ENCODE peak calls at places on chromosomes 6 and 20, in five cellular contexts. I is CD8-positive, alpha-beta T cell; P is heart left ventricle; S is spleen; U is stomach. G is an unnamed sample. For H3K27me3, the result is how much of the 10 kb centered on the place peaks cover.

GRCh38 chr6:53220605-53221004 is 72.0 kb upstream of the GCM1 start:
- DNase-seq in S (no peak), U (no peak), I (no peak), P (no peak), G (no peak)

GRCh38 chr6:17393335-17394191 is at the start of gene CAP2:
- DNase-seq in P (peak), S (no peak), U (peak), I (no peak), G (peak)

GRCh38 chr20:208937-209566 is 18.0 kb upstream of the DEFB129 start:
- DNase-seq in U (no peak), I (no peak), S (no peak), P (no peak), G (peak)

GRCh38 chr6:66328181-66328580 is 621.2 kb upstream of the EYS start:
- DNase-seq in U (no peak), S (no peak), I (no peak), P (no peak), G (no peak)

GRCh38 chr20:45390931-45391330 is 12.8 kb upstream of the TP53TG5 start:
- DNase-seq in I (no peak), U (no peak), S (no peak), P (no peak), G (no peak)

GRCh38 chr6:138765896-138766487 is 7.6 kb upstream of the CCDC28A start:
- DNase-seq in P (no peak), U (no peak), I (no peak), S (no peak), G (peak)

GRCh38 chr6:139370047-139370706 is 4.3 kb downstream of the CITED2 start:
- DNase-seq in I (no peak), S (no peak), P (no peak), U (no peak), G (no peak)

GRCh38 chr6:101826259-101826658 is 432.8 kb downstream of the GRIK2 start:
- DNase-seq in P (no peak), S (no peak), I (no peak), U (no peak), G (no peak)

GRCh38 chr6:149884215-149884614 is 13.7 kb downstream of the RAET1E start:
- DNase-seq in U (peak), S (no peak), I (no peak), P (no peak), G (no peak)

GRCh38 chr6:96391776-96392175 is 129.8 kb upstream of the UFL1 start:
- DNase-seq in I (no peak), P (no peak), U (peak), S (no peak), G (no peak)

GRCh38 chr6:137269347-137269746 is 50.2 kb upstream of the IFNGR1 start:
- DNase-seq in P (no peak), I (no peak), S (no peak), U (no peak), G (no peak)

GRCh38 chr6:70538364-70538763 is 28.4 kb upstream of the SDHAF4 start:
- DNase-seq in I (no peak), U (no peak), P (no peak), S (no peak), G (no peak)

GRCh38 chr20:50272413-50273120 is 81.9 kb downstream of the CEBPB start:
- DNase-seq in I (no peak), P (no peak), U (no peak), S (no peak), G (peak)

GRCh38 chr20:47546184-47547033 is 44.7 kb downstream of the NCOA3 start:
- DNase-seq in P (no peak), I (no peak), U (no peak), S (no peak), G (no peak)

GRCh38 chr20:24506146-24506545 is 36.7 kb downstream of the SYNDIG1 start:
- DNase-seq in U (no peak), P (no peak), S (no peak), I (no peak), G (no peak)

GRCh38 chr6:166488081-166488685 is 98.3 kb downstream of the RAMACL start:
- DNase-seq in P (peak), I (peak), S (peak), U (peak), G (no peak)

GRCh38 chr6:26121141-26122004 is 34.1 kb downstream of the HFE start:
- DNase-seq in U (no peak), S (no peak), I (no peak), P (no peak), G (no peak)

GRCh38 chr6:164106345-164106769 is 691.8 kb downstream of the QKI start:
- DNase-seq in I (no peak), U (no peak), S (no peak), P (peak), G (no peak)

GRCh38 chr6:157861814-157862213 is 38.8 kb downstream of the SNX9 start:
- DNase-seq in S (no peak), I (no peak), P (no peak), U (no peak), G (no peak)

DNA sequence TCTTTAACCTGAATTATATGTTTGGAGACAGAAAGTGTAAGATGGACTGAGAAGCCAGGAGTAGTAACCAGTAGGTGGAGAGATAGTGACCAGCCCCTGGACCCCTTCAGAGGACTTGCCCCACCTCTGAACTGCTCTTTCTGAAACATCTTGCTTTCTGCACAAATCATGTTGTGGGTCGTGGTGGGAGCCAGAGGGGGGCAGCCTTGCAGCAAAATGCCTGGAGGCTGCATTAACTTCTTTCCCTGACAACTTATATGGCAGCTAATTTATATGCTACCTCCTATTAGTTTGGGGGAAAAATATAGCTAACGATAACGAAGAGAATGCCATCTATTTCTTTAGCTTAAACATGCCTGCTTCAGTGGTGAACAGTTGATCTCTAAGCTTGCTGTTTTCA is 859.8 kb downstream of the MAFB start:
- DNase-seq in P (no peak), I (no peak), U (no peak), S (no peak), G (no peak)
- TF ChIP-seq CTCF in P (peak), I (no peak), U (no peak), S (no peak), G (no peak)

DNA sequence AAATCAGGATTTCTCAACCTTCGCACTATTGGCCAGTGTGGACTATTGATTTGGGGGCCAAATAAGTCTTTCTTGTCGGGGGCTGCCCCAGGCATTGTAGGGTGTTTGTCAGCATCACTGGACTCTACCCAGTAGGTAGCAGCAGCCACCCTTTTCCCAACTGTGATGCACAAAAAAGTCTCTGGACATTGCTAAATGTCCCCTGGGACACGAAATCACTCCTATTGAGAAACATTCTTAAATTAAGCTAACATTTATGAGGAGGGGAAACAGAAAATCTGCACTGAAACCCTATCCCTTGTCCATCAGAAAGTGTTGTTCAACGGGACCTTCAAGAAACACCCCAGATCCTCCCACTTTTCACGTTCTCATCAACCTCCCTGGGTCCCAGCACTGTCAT is 54.2 kb downstream of the NFATC2 start:
- DNase-seq in I (no peak), U (no peak), S (peak), P (no peak), G (no peak)
- H3K27me3 ChIP-seq in I (under half), U (under half), S (under half), P (under half), G (under half)

GRCh38 chr20:41848180-41848579 is 230.0 kb upstream of the CHD6 start:
- DNase-seq in U (no peak), P (no peak), S (no peak), I (no peak), G (no peak)
- TF ChIP-seq CTCF in U (no peak), P (no peak), S (no peak), I (no peak), G (peak)

GRCh38 chr20:57308451-57309410 is 20.9 kb upstream of the SPO11 start:
- DNase-seq in P (no peak), S (peak), U (no peak), I (no peak), G (peak)

GRCh38 chr20:57306747-57307146 is 22.9 kb upstream of the SPO11 start:
- DNase-seq in I (no peak), U (no peak), P (no peak), S (peak), G (peak)

GRCh38 chr20:57310821-57311514 is 18.6 kb upstream of the SPO11 start:
- DNase-seq in S (peak), I (no peak), P (no peak), U (no peak), G (no peak)

GRCh38 chr20:57312138-57312537 is 17.5 kb upstream of the SPO11 start:
- DNase-seq in U (no peak), I (no peak), S (no peak), P (no peak), G (no peak)

GRCh38 chr20:57309544-57310115 is 20.0 kb upstream of the SPO11 start:
- DNase-seq in U (no peak), S (peak), I (no peak), P (no peak), G (no peak)
- H3K27me3 ChIP-seq in U (half or more), S (under half), I (under half), P (under half), G (under half)

DNA sequence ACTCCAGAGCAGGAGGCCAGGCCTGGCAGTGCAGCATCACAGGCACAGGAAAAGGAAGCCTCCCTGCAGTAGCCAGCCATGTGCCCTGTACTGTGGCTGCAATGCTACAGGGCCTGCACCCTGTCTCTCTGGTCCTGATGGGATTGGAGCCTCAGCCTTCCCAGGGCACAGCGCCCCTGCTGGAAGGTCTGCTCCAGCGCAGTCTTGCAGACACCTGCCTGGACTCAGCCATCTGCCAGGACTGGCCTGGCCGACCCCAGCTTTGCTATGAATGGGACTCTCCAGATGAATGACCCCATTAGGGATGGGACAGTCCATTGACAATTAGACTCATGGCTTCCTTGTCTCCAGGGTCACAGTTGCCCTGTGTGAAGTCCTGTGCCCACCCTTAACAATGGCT is 251.6 kb downstream of the ERMARD start:
- DNase-seq in S (no peak), I (no peak), U (no peak), P (no peak), G (no peak)
- TF ChIP-seq CTCF in S (no peak), I (no peak), U (no peak), P (peak), G (no peak)

GRCh38 chr6:129184324-129184723 is 301.4 kb downstream of the LAMA2 start:
- DNase-seq in U (no peak), P (no peak), S (no peak), I (no peak), G (no peak)

GRCh38 chr6:129181001-129181400 is 298.1 kb downstream of the LAMA2 start:
- DNase-seq in S (no peak), P (no peak), U (no peak), I (no peak), G (no peak)

GRCh38 chr6:129184808-129185366 is 301.9 kb downstream of the LAMA2 start:
- DNase-seq in S (no peak), U (no peak), P (no peak), I (no peak), G (no peak)

GRCh38 chr6:129183039-129183438 is 300.1 kb downstream of the LAMA2 start:
- DNase-seq in U (no peak), S (no peak), P (no peak), I (no peak), G (no peak)

DNA sequence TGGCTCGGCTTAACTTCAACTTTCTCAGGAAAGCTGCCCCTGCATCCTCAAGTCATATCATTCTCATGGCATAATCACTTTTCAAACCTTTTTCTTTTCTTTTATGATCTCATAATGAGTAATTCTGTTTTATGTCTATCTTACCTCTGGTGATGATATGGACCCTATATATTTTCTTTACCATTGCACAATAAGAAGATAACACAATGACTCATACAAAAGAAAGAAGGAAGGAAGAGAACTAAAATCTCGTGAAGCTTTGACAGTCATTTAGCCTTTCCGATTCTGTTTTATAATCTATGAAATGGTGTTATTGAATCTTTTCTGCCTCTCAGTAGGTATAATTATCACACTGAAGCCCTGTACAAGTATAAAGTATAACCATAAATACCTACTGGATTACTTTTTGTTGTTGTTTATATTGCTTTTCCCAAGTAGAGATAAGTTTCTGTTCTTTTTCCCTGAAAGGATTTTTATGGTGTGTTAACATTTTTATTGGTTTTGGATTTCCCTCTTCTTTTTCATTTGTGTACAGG is 300.8 kb downstream of the LAMA2 start:
- DNase-seq in U (no peak), S (no peak), P (no peak), I (no peak), G (no peak)
- H3K27me3 ChIP-seq in U (under half), S (under half), P (under half), I (under half), G (under half)

DNA sequence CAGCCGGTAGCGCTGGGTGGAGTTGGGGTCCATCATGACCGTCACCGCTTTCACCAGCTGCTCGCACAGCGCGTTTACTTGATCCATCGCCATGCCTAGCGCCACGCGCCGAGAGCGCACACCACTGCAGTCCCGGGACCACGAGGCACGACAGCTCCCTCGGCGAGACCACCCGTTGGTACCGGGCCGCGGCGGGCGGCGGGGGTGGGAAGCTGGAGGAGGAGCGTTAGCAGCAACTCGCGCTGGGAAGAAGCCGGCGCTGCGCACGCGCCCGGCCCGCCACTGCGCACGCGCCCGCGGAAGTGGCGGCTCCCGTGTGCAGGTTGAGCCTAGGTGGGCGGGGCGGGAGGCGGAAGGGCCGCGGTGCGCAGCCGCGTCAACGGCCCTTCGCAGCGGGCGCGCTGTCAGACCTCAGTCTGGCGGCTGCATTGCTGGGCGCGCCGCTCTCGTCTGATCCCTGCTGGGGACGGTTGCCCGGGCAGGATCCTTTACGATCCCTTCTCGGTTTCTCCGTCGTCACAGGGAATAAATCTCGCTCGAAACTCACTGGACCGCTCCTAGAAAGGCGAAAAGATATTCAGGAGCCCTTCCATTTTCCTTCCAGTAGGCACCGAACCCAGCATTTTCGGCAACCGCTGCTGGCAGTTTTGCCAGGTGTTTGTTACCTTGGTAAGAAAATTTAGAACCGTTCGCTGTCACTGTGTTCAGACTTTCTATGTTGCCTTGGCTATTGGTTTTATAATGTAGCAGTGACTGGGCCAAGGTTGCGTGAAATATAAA is at the start of the genes POLH and XPO5:
- DNase-seq in P (peak), I (peak), U (peak), S (peak), G (peak)
- TF ChIP-seq CTCF in P (peak), I (no peak), U (no peak), S (no peak), G (peak)

G was measured in Caco-2.